ENCODE peak calls at places on chromosome 4, in five cellular contexts. B is esophagus squamous epithelium, M is breast epithelium, X is left lung, V is Peyer's patch. R is an unnamed sample.

GRCh38 chr4:101708640-101709039 is 81.9 kb upstream of the BANK1 start:
- DNase-seq in M (no peak), X (no peak), V (no peak), B (no peak), R (no peak)

GRCh38 chr4:48109413-48110263 is 24.4 kb downstream of the TXK start:
- DNase-seq in B (no peak), X (no peak), M (no peak), V (no peak), R (no peak)

GRCh38 chr4:167688660-167689142 is 403.6 kb upstream of the ANXA10 start:
- DNase-seq in M (no peak), X (no peak), B (no peak), V (no peak), R (no peak)

GRCh38 chr4:17164656-17165055 is 266.2 kb upstream of the LDB2 start:
- DNase-seq in V (no peak), X (no peak), M (no peak), B (no peak), R (no peak)

GRCh38 chr4:13454786-13455185 is 29.4 kb downstream of the RAB28 start:
- DNase-seq in M (no peak), B (no peak), X (no peak), V (no peak), R (no peak)

GRCh38 chr4:39970559-39971270 is 7.0 kb downstream of the PDS5A start:
- DNase-seq in V (no peak), X (peak), M (no peak), B (no peak), R (no peak)

GRCh38 chr4:31175242-31175910 is 455.2 kb downstream of the PCDH7 start:
- DNase-seq in B (no peak), M (no peak), X (no peak), V (no peak), R (no peak)

GRCh38 chr4:144647095-144647959 is 1.4 kb downstream of the HHIP start:
- DNase-seq in M (no peak), V (no peak), B (no peak), X (no peak), R (peak)

GRCh38 chr4:48341776-48342558 is 638 bp downstream of the SLAIN2 start:
- DNase-seq in V (peak), X (peak), M (peak), B (peak), R (peak)

GRCh38 chr4:38233727-38234478 is 273.7 kb downstream of the PTTG2 start:
- DNase-seq in X (no peak), B (no peak), V (no peak), M (no peak), R (no peak)

GRCh38 chr4:145154573-145154972 is 25.8 kb downstream of the OTUD4 start:
- DNase-seq in M (no peak), X (no peak), V (no peak), B (no peak), R (no peak)

GRCh38 chr4:72489267-72489666 is 79.8 kb downstream of the ADAMTS3 start:
- DNase-seq in V (no peak), B (no peak), X (no peak), M (no peak), R (no peak)

GRCh38 chr4:183960021-183960420 is 54.9 kb downstream of the STOX2 start:
- DNase-seq in B (no peak), X (no peak), V (no peak), M (no peak), R (peak)

GRCh38 chr4:72451349-72451748 is 117.7 kb downstream of the ADAMTS3 start:
- DNase-seq in M (no peak), B (no peak), V (no peak), X (no peak), R (no peak)

GRCh38 chr4:4762909-4763814 is 96.3 kb upstream of the MSX1 start:
- DNase-seq in B (no peak), X (no peak), V (no peak), M (no peak), R (no peak)

GRCh38 chr4:18366136-18366535 is 344.6 kb upstream of the LCORL start:
- DNase-seq in M (no peak), V (no peak), X (no peak), B (no peak), R (no peak)

GRCh38 chr4:108109997-108110416 is 58.7 kb downstream of the LEF1 start:
- DNase-seq in B (no peak), V (no peak), M (no peak), X (no peak), R (no peak)

GRCh38 chr4:80213117-80213815 is 16.0 kb downstream of the PRDM8 start:
- DNase-seq in B (no peak), M (no peak), V (no peak), X (no peak), R (no peak)

GRCh38 chr4:147409350-147409749 is 71.5 kb upstream of the EDNRA start:
- DNase-seq in V (no peak), X (no peak), M (no peak), B (no peak), R (no peak)

GRCh38 chr4:119559044-119559647 is 69.5 kb downstream of the PDE5A start:
- DNase-seq in X (no peak), B (no peak), M (no peak), V (no peak), R (no peak)

GRCh38 chr4:83112239-83112638 is 2.3 kb downstream of the PLAC8 start:
- DNase-seq in B (no peak), X (no peak), M (no peak), V (no peak), R (no peak)

GRCh38 chr4:142274137-142274536 is 572.0 kb downstream of the INPP4B start:
- DNase-seq in V (no peak), M (no peak), B (no peak), X (no peak), R (no peak)

GRCh38 chr4:17805580-17805979 is 5.0 kb downstream of the DCAF16 start:
- DNase-seq in B (no peak), M (no peak), V (no peak), X (no peak), R (no peak)

GRCh38 chr4:40333921-40334352 is 1.2 kb upstream of the CHRNA9 start:
- DNase-seq in V (no peak), B (no peak), M (no peak), X (no peak), R (no peak)

GRCh38 chr4:183323295-183323694 is 1.1 kb upstream of the CLDN24 start:
- DNase-seq in V (no peak), M (no peak), X (no peak), B (no peak), R (no peak)

GRCh38 chr4:124322234-124322831 is 390.2 kb downstream of the ANKRD50 start:
- DNase-seq in V (no peak), B (no peak), X (no peak), M (no peak), R (no peak)

GRCh38 chr4:52143815-52144214 is 92.7 kb downstream of the SPATA18 start:
- DNase-seq in V (no peak), B (no peak), X (no peak), M (no peak), R (no peak)

GRCh38 chr4:17060230-17060629 is 161.8 kb upstream of the LDB2 start:
- DNase-seq in V (no peak), B (no peak), X (no peak), M (no peak), R (no peak)

GRCh38 chr4:150212485-150212884 is 134.2 kb downstream of the DCLK2 start:
- DNase-seq in B (no peak), M (no peak), V (no peak), X (no peak), R (no peak)

GRCh38 chr4:150211821-150212445 is 133.7 kb downstream of the DCLK2 start:
- DNase-seq in M (no peak), B (no peak), X (no peak), V (no peak), R (no peak)

GRCh38 chr4:150215601-150216000 is 137.4 kb downstream of the DCLK2 start:
- DNase-seq in M (no peak), X (no peak), B (no peak), V (no peak), R (no peak)

GRCh38 chr4:150211016-150211415 is 132.8 kb downstream of the DCLK2 start:
- DNase-seq in X (no peak), B (no peak), M (no peak), V (no peak), R (peak)

DNA sequence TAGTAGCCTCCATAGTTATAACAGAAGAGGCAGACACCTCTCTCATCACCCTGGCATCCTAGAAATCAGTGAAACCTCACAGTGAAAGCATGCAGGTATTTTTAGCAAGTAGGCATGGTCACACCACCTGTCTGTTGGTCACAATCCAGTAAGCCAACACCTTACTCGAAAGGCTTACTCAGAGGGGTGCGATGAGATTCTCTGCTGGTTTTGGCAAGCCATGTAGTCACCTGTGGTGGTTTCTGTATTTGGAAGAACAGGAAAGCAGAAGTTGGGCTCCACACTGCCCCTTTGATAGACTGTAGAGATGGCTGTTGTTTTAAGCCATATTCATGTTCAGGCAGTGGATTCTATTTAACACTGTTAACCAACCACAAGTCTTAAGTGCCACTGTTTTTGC is 134.7 kb downstream of the DCLK2 start:
- DNase-seq in X (no peak), V (no peak), B (no peak), M (no peak), R (no peak)
- TF ChIP-seq CTCF in X (no peak), V (no peak), B (no peak), M (no peak), R (no peak)

DNA sequence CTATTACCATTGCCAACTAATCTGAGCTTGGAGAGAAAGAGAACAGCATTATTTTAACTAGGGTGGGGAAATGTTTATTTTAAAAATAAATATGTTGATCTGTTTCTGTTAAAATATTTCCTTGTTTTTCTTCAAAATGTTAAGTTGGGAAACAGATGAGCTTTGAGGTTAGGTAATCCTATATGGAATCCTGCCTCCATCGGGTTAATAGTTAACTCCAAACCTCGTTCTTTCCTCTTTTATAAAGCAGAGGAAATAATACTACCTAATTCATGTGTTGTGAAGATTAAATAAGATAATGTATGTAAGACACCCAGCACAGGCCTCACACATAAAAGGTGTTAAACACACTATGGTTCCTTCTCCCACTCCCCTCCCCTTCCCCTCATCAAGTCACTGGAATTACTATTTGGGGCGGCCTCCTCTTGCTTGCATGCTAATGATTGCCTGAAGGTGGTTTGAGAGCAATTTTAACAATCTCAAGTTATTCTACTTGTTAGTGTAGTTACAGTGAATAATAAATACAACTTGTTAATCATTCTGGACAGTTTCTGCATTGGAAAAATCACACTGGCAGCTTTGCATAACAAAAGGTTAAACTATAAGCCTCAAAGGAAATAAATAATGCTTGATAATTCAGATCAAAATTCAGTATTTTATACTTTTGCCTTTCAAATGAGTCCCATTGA is 404.4 kb upstream of the RASGEF1B start:
- DNase-seq in M (no peak), X (no peak), V (no peak), B (no peak), R (no peak)
- H3K4me3 ChIP-seq in M (no peak), X (no peak), V (no peak), B (no peak), R (no peak)

GRCh38 chr4:185016101-185016940 is 2.0 kb upstream of the HELT start:
- DNase-seq in B (no peak), V (no peak), M (no peak), X (no peak), R (no peak)

GRCh38 chr4:185015108-185015507 is 3.2 kb upstream of the HELT start:
- DNase-seq in M (no peak), X (no peak), B (no peak), V (no peak), R (no peak)

GRCh38 chr4:185016946-185017797 is 1.1 kb upstream of the HELT start:
- DNase-seq in B (no peak), V (no peak), X (no peak), M (no peak), R (no peak)

GRCh38 chr4:185013715-185014114 is 4.6 kb upstream of the HELT start:
- DNase-seq in B (no peak), M (no peak), V (no peak), X (no peak), R (no peak)

GRCh38 chr4:185011408-185011807 is 6.9 kb upstream of the HELT start:
- DNase-seq in B (no peak), X (no peak), M (no peak), V (no peak), R (no peak)
- TF ChIP-seq CTCF in B (peak), X (no peak), M (no peak), V (peak), R (peak)

GRCh38 chr4:100569196-100569595 is 51.4 kb upstream of the EMCN start:
- DNase-seq in M (no peak), V (no peak), X (no peak), B (no peak), R (no peak)

GRCh38 chr4:100566396-100566795 is 48.6 kb upstream of the EMCN start:
- DNase-seq in V (no peak), B (no peak), X (no peak), M (no peak), R (no peak)
- H3K4me3 ChIP-seq in V (no peak), B (no peak), X (no peak), M (no peak), R (no peak)

DNA sequence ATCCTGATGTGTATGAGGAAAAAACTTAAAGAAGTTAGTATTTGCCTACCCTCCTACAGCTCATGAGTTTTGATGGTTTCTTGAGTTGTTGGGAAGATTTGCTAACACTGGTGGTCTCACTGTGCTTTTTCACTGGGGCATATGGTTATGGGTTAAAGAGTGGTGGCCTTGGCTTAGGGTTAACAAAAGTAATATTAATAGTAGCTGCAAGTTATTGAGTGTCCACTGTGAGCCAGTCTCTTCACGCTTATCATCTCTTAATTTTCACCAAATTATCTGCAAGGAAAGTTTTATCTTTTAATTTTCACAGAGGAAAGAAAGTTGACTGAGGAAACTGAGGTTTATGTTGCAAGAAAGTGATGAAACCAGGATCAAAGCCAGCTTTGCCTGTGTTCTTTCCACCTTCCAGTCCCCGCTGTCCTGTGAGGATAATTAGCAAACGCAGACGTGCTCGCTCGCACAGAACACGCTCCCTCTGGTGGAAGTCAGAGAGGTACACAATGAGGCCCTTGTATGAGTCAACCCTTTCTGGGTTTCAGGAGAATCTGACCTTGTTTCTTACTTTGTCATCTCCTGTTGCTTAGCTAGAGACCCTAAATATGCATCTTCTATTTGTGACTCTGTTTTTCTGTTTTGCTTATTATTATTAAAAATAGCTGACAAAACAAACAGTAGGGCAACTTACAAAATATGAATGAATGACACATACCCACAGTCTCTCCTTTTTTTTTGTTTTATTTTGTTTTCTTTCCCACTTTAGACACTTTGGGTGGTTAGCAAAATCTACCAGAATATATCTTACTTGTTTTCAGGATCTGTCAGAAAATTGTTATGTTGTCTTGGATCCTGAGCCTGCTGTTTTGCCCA is 94.3 kb downstream of the DDIT4L start:
- DNase-seq in M (peak), B (no peak), X (no peak), V (no peak), R (peak)
- TF ChIP-seq CTCF in M (peak), B (peak), X (peak), V (peak), R (peak)

GRCh38 chr4:138242076-138242829 is at the start of gene SLC7A11:
- DNase-seq in M (no peak), B (peak), X (no peak), V (peak), R (no peak)
- H3K4me3 ChIP-seq in M (peak), B (peak), X (peak), V (peak), R (peak)

DNA sequence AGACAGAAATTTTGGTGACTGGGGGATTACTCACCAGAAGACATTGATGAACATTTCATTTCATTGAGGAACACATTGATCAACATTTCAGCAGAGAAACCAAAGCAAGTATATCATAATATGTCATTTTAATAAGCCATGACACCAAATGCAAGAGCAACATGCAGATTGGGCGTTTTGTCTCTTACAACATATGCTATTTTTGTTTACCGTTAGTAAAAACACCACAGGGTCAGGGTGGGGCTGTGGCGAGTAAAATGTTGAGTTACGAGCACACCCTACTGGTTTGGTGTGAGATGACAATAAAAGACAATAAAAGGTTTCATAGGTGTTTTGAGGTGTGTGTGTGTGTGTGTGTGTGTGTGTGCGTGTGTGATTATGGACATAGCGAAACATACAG is 294.5 kb downstream of the PDGFC start:
- DNase-seq in X (no peak), M (no peak), B (no peak), V (no peak), R (no peak)
- TF ChIP-seq CTCF in X (no peak), M (no peak), B (peak), V (peak), R (no peak)

DNA sequence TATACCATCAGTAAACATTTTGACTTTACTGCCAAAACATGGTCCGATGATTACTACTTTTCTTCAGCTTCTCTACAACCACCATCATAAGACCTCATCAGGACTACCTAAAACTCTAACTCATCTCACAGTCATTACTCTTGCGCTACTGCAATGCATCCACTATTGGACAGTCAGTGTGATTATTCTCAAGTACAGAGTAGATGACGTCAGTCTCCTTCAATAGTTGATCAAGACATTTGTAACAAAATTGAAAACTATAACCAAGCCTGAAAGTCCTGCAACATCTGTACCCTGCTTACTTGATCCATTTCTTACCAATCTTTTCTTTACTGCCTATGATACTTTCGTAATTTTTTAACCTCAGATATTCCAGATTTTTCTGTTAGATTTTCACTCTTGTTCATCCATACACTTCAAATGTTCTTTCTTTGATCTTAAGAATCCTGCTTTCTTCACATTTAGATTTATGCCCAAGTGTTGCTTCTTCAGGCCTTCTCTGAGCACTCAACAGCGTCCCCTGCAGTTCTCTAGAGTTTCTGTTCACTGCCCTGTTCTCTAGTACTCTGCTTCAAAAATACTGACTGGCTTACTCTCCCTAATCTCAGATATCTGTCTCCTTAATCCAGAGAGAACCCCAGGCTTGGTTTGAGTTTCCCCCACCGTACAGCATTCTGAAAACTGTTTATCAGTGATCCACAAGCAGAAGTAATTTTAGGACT is 1517.6 kb downstream of the STIM2 start:
- DNase-seq in B (no peak), X (no peak), M (no peak), V (no peak), R (no peak)
- H3K4me3 ChIP-seq in B (no peak), X (no peak), M (no peak), V (no peak), R (no peak)

GRCh38 chr4:153765836-153766235 is 6.0 kb upstream of the RNF175 start:
- DNase-seq in B (no peak), V (no peak), M (no peak), X (no peak), R (no peak)

GRCh38 chr4:153773236-153773690 is 13.4 kb upstream of the RNF175 start:
- DNase-seq in M (no peak), B (no peak), V (no peak), X (no peak), R (no peak)

GRCh38 chr4:153766758-153767157 is 6.9 kb upstream of the RNF175 start:
- DNase-seq in V (no peak), M (no peak), X (no peak), B (no peak), R (no peak)

GRCh38 chr4:153776601-153777000 is 12.3 kb downstream of the SFRP2 start:
- DNase-seq in B (no peak), X (no peak), V (no peak), M (no peak), R (no peak)

GRCh38 chr4:153771058-153771457 is 11.2 kb upstream of the RNF175 start:
- DNase-seq in V (no peak), B (no peak), M (no peak), X (no peak), R (no peak)
- TF ChIP-seq CTCF in V (no peak), B (no peak), M (no peak), X (no peak), R (no peak)

GRCh38 chr4:15799703-15800102 is 21.6 kb downstream of the CD38 start:
- DNase-seq in B (no peak), M (no peak), X (no peak), V (no peak), R (no peak)
- H3K4me3 ChIP-seq in B (no peak), M (no peak), X (no peak), V (no peak), R (no peak)

R was measured in dorsolateral prefrontal cortex.